ENCODE peak calls at places on chromosome 15, in four cellular contexts. One of them, this sample, is unnamed.

GRCh38 chr15:47407692-47408091 is 309.6 kb upstream of the SEMA6D start:
- DNase-seq in H9: peak
- DNase-seq in IMR-90: no peak
- DNase-seq in mesendoderm: peak
- DNase-seq in this sample: peak

GRCh38 chr15:60324706-60325438 is 72.9 kb downstream of the ANXA2 start:
- DNase-seq in IMR-90: no peak
- DNase-seq in H9: no peak
- DNase-seq in mesendoderm: no peak
- DNase-seq in this sample: no peak

GRCh38 chr15:66802087-66803001 is 100.3 kb downstream of the SMAD6 start:
- DNase-seq in IMR-90: peak
- DNase-seq in H9: no peak
- DNase-seq in mesendoderm: no peak
- DNase-seq in this sample: no peak

GRCh38 chr15:63446260-63446659 is 58.1 kb upstream of the USP3 start:
- DNase-seq in H9: no peak
- DNase-seq in mesendoderm: no peak
- DNase-seq in IMR-90: no peak
- DNase-seq in this sample: no peak

GRCh38 chr15:96827981-96828380 is 497.5 kb downstream of the NR2F2 start:
- DNase-seq in mesendoderm: no peak
- DNase-seq in IMR-90: no peak
- DNase-seq in H9: no peak
- DNase-seq in this sample: no peak

GRCh38 chr15:69578792-69579587 is 126.4 kb downstream of the RPLP1 start:
- DNase-seq in IMR-90: no peak
- DNase-seq in mesendoderm: peak
- DNase-seq in H9: no peak
- DNase-seq in this sample: no peak

GRCh38 chr15:90075420-90076289 is 26.6 kb downstream of the IDH2 start:
- DNase-seq in mesendoderm: peak
- DNase-seq in IMR-90: no peak
- DNase-seq in H9: peak
- DNase-seq in this sample: no peak

GRCh38 chr15:63274427-63274826 is 3.0 kb upstream of the APH1B start:
- DNase-seq in H9: peak
- DNase-seq in IMR-90: no peak
- DNase-seq in mesendoderm: peak
- DNase-seq in this sample: no peak

GRCh38 chr15:88647362-88648105 is 8.7 kb downstream of the ISG20 start:
- DNase-seq in H9: peak
- DNase-seq in IMR-90: no peak
- DNase-seq in mesendoderm: no peak
- DNase-seq in this sample: no peak

GRCh38 chr15:66872394-66872793 is 170.4 kb downstream of the SMAD6 start:
- DNase-seq in H9: no peak
- DNase-seq in IMR-90: no peak
- DNase-seq in mesendoderm: no peak
- DNase-seq in this sample: no peak

GRCh38 chr15:57259511-57260143 is 116.7 kb upstream of the CGNL1 start:
- DNase-seq in mesendoderm: peak
- DNase-seq in IMR-90: no peak
- DNase-seq in H9: peak
- DNase-seq in this sample: peak

GRCh38 chr15:64895285-64896065 is 16.2 kb upstream of the ANKDD1A start:
- DNase-seq in IMR-90: peak
- DNase-seq in mesendoderm: no peak
- DNase-seq in H9: no peak
- DNase-seq in this sample: no peak

GRCh38 chr15:30940359-30940758 is 36.6 kb downstream of the FAN1 start:
- DNase-seq in H9: no peak
- DNase-seq in IMR-90: no peak
- DNase-seq in mesendoderm: no peak
- DNase-seq in this sample: no peak

GRCh38 chr15:66850078-66850991 is 148.3 kb downstream of the SMAD6 start:
- DNase-seq in mesendoderm: peak
- DNase-seq in H9: peak
- DNase-seq in IMR-90: no peak
- DNase-seq in this sample: no peak

GRCh38 chr15:94968133-94968532 is 736.8 kb downstream of the MCTP2 start:
- DNase-seq in mesendoderm: no peak
- DNase-seq in IMR-90: no peak
- DNase-seq in H9: no peak
- DNase-seq in this sample: no peak

GRCh38 chr15:82875411-82876003 is 66.1 kb downstream of the WHAMM start:
- DNase-seq in H9: no peak
- DNase-seq in mesendoderm: no peak
- DNase-seq in IMR-90: peak
- DNase-seq in this sample: no peak

GRCh38 chr15:46365612-46366011 is 730.8 kb downstream of the SQOR start:
- DNase-seq in H9: no peak
- DNase-seq in IMR-90: no peak
- DNase-seq in mesendoderm: no peak
- DNase-seq in this sample: no peak

GRCh38 chr15:71888797-71889196 is 78.4 kb downstream of the NR2E3 start:
- DNase-seq in H9: no peak
- DNase-seq in IMR-90: no peak
- DNase-seq in mesendoderm: no peak
- DNase-seq in this sample: no peak

GRCh38 chr15:51332211-51333147 is 5.9 kb downstream of the CYP19A1 start:
- DNase-seq in mesendoderm: peak
- DNase-seq in IMR-90: no peak
- DNase-seq in H9: no peak
- DNase-seq in this sample: no peak

GRCh38 chr15:92797168-92798052 is 102.7 kb upstream of the CHD2 start:
- DNase-seq in IMR-90: peak
- DNase-seq in H9: no peak
- DNase-seq in mesendoderm: peak
- DNase-seq in this sample: no peak

GRCh38 chr15:71709808-71710418 is 100.4 kb upstream of the NR2E3 start:
- DNase-seq in H9: no peak
- DNase-seq in IMR-90: no peak
- DNase-seq in mesendoderm: no peak
- DNase-seq in this sample: no peak

GRCh38 chr15:88651293-88651692 is 12.5 kb downstream of the ISG20 start:
- DNase-seq in H9: no peak
- DNase-seq in mesendoderm: no peak
- DNase-seq in IMR-90: peak
- DNase-seq in this sample: peak

GRCh38 chr15:31111091-31111647 is 9.6 kb upstream of the TRPM1 start:
- DNase-seq in mesendoderm: no peak
- DNase-seq in H9: no peak
- DNase-seq in IMR-90: peak
- DNase-seq in this sample: no peak

GRCh38 chr15:56774356-56774755 is 41.0 kb upstream of the ZNF280D start:
- DNase-seq in mesendoderm: no peak
- DNase-seq in IMR-90: no peak
- DNase-seq in H9: no peak
- DNase-seq in this sample: no peak

GRCh38 chr15:75360391-75360790 is 8.0 kb downstream of the MAN2C1 start:
- DNase-seq in mesendoderm: no peak
- DNase-seq in H9: no peak
- DNase-seq in IMR-90: no peak
- DNase-seq in this sample: no peak

GRCh38 chr15:77525907-77526581 is 105.4 kb downstream of the HMG20A start:
- DNase-seq in mesendoderm: no peak
- DNase-seq in H9: no peak
- DNase-seq in IMR-90: no peak
- DNase-seq in this sample: no peak

GRCh38 chr15:33068007-33068441 is 126.5 kb downstream of the FMN1 start:
- DNase-seq in IMR-90: no peak
- DNase-seq in mesendoderm: peak
- DNase-seq in H9: peak
- DNase-seq in this sample: no peak

GRCh38 chr15:101126618-101127502 is 125.0 kb downstream of the CHSY1 start:
- DNase-seq in H9: no peak
- DNase-seq in IMR-90: peak
- DNase-seq in mesendoderm: peak
- DNase-seq in this sample: no peak

GRCh38 chr15:60569596-60569995 is 90.7 kb upstream of the ICE2 start:
- DNase-seq in IMR-90: peak
- DNase-seq in H9: no peak
- DNase-seq in mesendoderm: no peak
- DNase-seq in this sample: no peak

GRCh38 chr15:38059665-38060064 is 125.2 kb downstream of the TMCO5A start:
- DNase-seq in IMR-90: peak
- DNase-seq in H9: no peak
- DNase-seq in mesendoderm: no peak
- DNase-seq in this sample: no peak

DNA sequence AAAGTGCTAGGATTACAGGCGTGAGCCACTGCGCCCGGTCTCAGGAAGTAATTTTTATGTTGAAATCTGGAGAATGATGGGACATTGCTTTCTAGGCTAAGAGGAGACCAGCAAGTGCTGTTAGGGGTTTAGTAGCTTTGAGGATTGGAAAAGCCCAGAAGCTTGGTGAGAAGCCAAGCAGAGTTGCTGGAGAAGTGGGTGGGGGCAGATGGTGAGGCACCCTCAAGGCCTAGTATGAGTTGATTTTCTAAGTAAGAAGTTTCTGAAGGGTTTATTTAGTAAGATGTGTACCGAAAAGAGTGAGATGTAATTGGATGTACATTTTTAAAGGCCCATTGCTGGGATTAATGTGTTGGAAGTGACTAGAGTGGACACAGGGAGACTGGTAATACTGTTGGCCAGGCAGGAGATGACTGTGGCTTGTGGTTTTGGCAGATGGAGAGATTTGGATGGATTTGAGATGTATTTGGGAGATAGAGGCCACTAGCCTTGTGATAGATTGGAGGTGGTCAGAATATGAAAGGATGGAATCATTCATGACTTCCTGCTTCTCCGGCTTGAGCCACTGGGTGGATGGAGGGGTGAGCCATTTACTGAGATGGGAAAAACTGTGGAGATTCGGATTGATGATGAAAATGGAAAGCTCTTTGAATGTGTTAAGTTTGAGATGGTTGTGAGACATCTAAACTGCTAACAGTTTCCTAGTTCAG is 2.3 kb downstream of the LRRC28 start:
- DNase-seq in IMR-90: peak
- DNase-seq in mesendoderm: no peak
- DNase-seq in H9: no peak
- DNase-seq in this sample: no peak
- H4K5ac ChIP-seq in IMR-90: no peak
- H4K5ac ChIP-seq in mesendoderm: no peak
- H4K5ac ChIP-seq in H9: no peak
- H4K5ac ChIP-seq in this sample: no peak

DNA sequence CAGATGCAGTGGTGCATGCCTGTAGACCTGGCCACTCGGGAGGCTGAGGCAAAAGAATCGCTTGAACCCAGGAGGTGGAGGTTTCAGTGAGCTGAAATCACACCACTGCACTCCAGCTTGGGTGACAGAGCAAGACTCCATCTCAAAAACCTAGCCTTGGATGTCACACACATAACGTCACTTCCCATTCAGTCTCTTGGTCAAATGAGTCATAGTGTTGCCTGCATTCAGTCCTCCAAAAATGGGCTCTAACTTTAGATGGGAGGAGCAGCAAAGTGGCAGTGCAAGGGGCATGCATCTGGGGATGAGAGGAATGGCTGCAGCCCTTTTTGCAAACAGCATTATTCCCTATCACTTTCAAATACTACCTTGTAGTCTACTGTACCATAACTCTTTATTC is 62.9 kb upstream of the AGBL1 start:
- DNase-seq in mesendoderm: peak
- DNase-seq in IMR-90: no peak
- DNase-seq in H9: no peak
- DNase-seq in this sample: no peak
- H4K5ac ChIP-seq in mesendoderm: no peak
- H4K5ac ChIP-seq in IMR-90: no peak
- H4K5ac ChIP-seq in H9: no peak
- H4K5ac ChIP-seq in this sample: no peak

GRCh38 chr15:34114215-34114614 is 12.3 kb downstream of the PGBD4 start:
- DNase-seq in H9: no peak
- DNase-seq in mesendoderm: no peak
- DNase-seq in IMR-90: no peak
- DNase-seq in this sample: no peak
- H4K5ac ChIP-seq in H9: no peak
- H4K5ac ChIP-seq in mesendoderm: no peak
- H4K5ac ChIP-seq in IMR-90: no peak
- H4K5ac ChIP-seq in this sample: no peak

DNA sequence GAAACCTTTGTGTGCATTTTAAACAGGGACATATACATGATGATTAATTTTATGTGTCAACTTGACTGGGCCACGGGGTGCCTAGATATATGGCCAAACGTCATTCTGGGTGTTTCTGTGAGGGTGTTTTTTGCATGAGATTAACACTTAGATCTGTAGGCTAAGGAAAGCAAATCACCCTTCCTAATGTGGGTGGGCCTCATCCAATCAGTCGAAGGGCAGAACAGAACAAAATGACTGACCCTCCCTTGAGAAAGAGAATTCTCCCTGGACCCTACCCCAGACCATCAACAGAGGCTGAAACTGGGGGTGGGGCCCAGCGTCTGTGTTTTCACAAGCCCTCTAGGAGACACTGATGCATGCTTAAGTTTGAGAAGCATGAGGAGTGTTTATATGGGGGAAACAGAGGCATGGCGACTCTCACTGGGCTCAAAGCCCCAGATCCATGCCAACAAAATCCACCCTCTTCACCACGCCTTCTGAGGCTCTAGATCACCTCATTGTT is 56.2 kb downstream of the ITGA11 start:
- DNase-seq in mesendoderm: no peak
- DNase-seq in H9: no peak
- DNase-seq in IMR-90: no peak
- DNase-seq in this sample: peak
- H4K5ac ChIP-seq in mesendoderm: no peak
- H4K5ac ChIP-seq in H9: no peak
- H4K5ac ChIP-seq in IMR-90: no peak
- H4K5ac ChIP-seq in this sample: no peak

GRCh38 chr15:58440922-58441321 is 9.1 kb downstream of the LIPC start:
- DNase-seq in mesendoderm: peak
- DNase-seq in H9: no peak
- DNase-seq in IMR-90: no peak
- DNase-seq in this sample: no peak
- H4K5ac ChIP-seq in mesendoderm: no peak
- H4K5ac ChIP-seq in H9: no peak
- H4K5ac ChIP-seq in IMR-90: peak
- H4K5ac ChIP-seq in this sample: no peak